ENCODE peak calls at places on chromosomes 2 and 18, in six cellular contexts. F, T, R, L, E and X are unnamed samples.

GRCh38 chr2:208929489-208929864 is 494.4 kb upstream of the MAP2 start:
- DNase-seq in E (no peak), F (no peak), T (no peak), R (peak), L (no peak), X (no peak)

GRCh38 chr2:134128746-134129145 is 125.1 kb upstream of the MGAT5 start:
- DNase-seq in R (no peak), T (no peak), E (no peak), F (no peak), L (no peak), X (no peak)

GRCh38 chr18:35073186-35074105 is 32.2 kb downstream of the MAPRE2 start:
- DNase-seq in F (no peak), R (no peak), E (no peak), T (peak), L (peak), X (no peak)

GRCh38 chr2:206915136-206915535 is 24.2 kb upstream of the CPO start:
- DNase-seq in R (peak), E (no peak), T (peak), F (no peak), L (peak), X (no peak)

GRCh38 chr2:27942612-27943011 is 52.1 kb downstream of the BABAM2 start:
- DNase-seq in T (no peak), L (no peak), E (no peak), R (no peak), F (no peak), X (no peak)

GRCh38 chr2:7773362-7773973 is 856.3 kb downstream of the RNF144A start:
- DNase-seq in T (no peak), E (no peak), L (no peak), R (peak), F (no peak), X (no peak)

GRCh38 chr2:17630089-17630488 is 89.6 kb downstream of the VSNL1 start:
- DNase-seq in T (no peak), R (no peak), E (no peak), F (no peak), L (no peak), X (no peak)

GRCh38 chr2:29074401-29074800 is at the start of gene PCARE:
- DNase-seq in F (no peak), R (no peak), T (no peak), E (no peak), L (no peak), X (no peak)

GRCh38 chr2:175154670-175155082 is 13.3 kb downstream of the ATF2 start:
- DNase-seq in T (peak), E (no peak), L (peak), R (no peak), F (no peak), X (no peak)

GRCh38 chr2:239717319-239717675 is 307.8 kb downstream of the NDUFA10 start:
- DNase-seq in E (no peak), F (no peak), T (no peak), R (no peak), L (no peak), X (no peak)

GRCh38 chr2:98551316-98551715 is 57.0 kb downstream of the COA5 start:
- DNase-seq in T (no peak), E (no peak), L (no peak), R (no peak), F (no peak), X (no peak)

GRCh38 chr2:168635065-168635577 is 167.3 kb upstream of the NOSTRIN start:
- DNase-seq in F (no peak), L (peak), E (no peak), T (peak), R (no peak), X (peak)

GRCh38 chr18:6626457-6626856 is 103.1 kb upstream of the ARHGAP28 start:
- DNase-seq in F (no peak), T (no peak), L (no peak), E (no peak), R (no peak), X (no peak)

GRCh38 chr2:153163055-153163454 is 315.5 kb downstream of the RPRM start:
- DNase-seq in E (peak), L (no peak), T (no peak), R (no peak), F (peak), X (peak)

GRCh38 chr18:38805256-38805655 is 1239.7 kb upstream of the CELF4 start:
- DNase-seq in L (no peak), E (no peak), R (no peak), T (no peak), F (no peak), X (no peak)

GRCh38 chr2:44168684-44169154 is at the start of gene PPM1B:
- DNase-seq in R (no peak), F (no peak), L (no peak), T (no peak), E (peak), X (no peak)

GRCh38 chr2:121272596-121272995 is 12.4 kb downstream of the TFCP2L1 start:
- DNase-seq in F (no peak), T (no peak), E (no peak), L (no peak), R (peak), X (no peak)

GRCh38 chr2:230668184-230668938 is 44.3 kb upstream of the CAB39 start:
- DNase-seq in F (no peak), R (no peak), T (peak), L (no peak), E (no peak), X (no peak)

GRCh38 chr18:48670751-48671560 is 132.1 kb downstream of the CTIF start:
- DNase-seq in E (no peak), L (no peak), F (no peak), R (no peak), T (no peak), X (no peak)

GRCh38 chr2:220701115-220701514 is 871.0 kb downstream of the EPHA4 start:
- DNase-seq in L (no peak), R (no peak), F (no peak), E (no peak), T (no peak), X (no peak)

GRCh38 chr2:240472078-240472790 is 36.8 kb downstream of the GPC1 start:
- DNase-seq in L (no peak), F (no peak), T (no peak), R (no peak), E (no peak), X (no peak)

GRCh38 chr2:83196225-83196624 is 1262.9 kb downstream of the SUCLG1 start:
- DNase-seq in E (no peak), F (no peak), R (no peak), T (peak), L (peak), X (no peak)

GRCh38 chr2:106096446-106097369 is 97.4 kb downstream of the UXS1 start:
- DNase-seq in L (no peak), R (no peak), E (no peak), F (no peak), T (no peak), X (no peak)

GRCh38 chr2:106098081-106098480 is 96.0 kb downstream of the UXS1 start:
- DNase-seq in T (no peak), R (no peak), E (no peak), F (no peak), L (no peak), X (no peak)

GRCh38 chr2:106098664-106099063 is 95.4 kb downstream of the UXS1 start:
- DNase-seq in L (no peak), T (no peak), F (no peak), E (no peak), R (no peak), X (no peak)

GRCh38 chr2:106095478-106096392 is 98.4 kb downstream of the UXS1 start:
- DNase-seq in F (no peak), R (no peak), L (no peak), T (no peak), E (no peak), X (no peak)

DNA sequence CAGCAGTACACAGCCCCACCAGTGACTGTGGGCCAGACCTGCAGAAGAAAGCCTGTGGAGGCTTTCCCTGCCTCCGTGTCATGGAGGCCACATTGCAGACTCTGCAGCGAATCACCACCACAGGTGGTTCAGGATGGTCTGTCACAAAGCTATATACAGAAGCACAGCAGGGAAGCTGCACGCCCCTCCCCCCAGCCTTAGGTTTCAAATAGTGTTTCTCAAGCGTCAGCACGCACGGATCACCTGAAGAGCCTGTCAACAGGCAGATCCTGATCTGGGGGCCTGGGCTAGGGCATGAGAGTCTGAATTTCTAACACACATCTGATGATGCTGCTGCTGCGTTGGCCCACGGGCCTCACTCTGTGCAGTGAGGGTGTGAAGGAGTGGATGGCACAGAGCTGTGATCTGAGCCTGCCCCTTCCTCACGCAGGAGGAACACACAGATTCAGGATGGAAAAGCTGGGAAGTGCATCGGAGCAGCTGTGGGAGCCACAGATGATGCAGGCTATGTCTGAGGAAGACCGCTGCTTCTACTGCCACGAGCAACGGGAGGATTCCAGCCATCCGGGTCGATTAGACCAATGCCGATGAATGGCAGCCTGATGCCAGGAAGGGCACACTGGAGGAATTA is 96.6 kb downstream of the UXS1 start:
- DNase-seq in R (no peak), F (no peak), E (no peak), L (no peak), T (no peak), X (no peak)
- H4K91ac ChIP-seq in R (no peak), F (no peak), E (no peak), L (no peak), T (no peak), X (no peak)

DNA sequence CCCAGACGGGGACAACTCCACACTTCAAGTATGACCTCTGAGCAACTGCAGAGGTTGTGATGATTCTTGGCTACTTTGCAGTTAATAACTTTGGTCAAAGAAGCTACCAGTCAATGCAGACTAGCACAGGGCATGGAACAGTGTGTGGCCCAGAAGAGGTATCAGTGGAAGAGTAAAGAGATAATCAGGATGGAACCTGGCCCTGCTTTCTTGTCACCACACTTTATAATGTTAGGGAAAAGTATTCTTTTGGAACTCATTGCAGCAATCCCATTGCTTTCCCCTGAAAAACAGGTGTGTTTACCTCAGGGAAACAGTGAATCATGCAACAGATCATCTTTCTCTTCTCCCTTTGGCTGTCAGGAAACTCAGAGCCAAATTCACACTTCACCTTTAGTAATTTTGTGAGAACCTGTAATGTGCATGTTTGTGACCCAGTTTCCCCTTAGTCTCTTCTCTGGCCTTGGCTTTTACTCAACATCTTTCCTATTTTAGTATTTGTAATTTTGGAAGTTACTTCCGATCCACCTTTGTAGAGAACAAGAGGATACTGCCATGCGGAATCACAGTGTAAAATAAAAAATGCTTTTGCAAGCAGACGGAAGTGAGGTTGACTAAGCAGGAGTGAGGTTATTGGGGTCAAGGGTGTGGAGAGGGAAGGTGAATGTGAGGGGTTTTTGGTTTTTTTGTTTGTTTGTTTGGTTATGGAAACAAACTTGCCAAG is 14.2 kb downstream of the ASPRV1 start:
- DNase-seq in F (no peak), R (no peak), E (no peak), L (no peak), T (no peak), X (no peak)
- H2AFZ ChIP-seq in F (no peak), R (no peak), E (no peak), L (no peak), T (peak), X (no peak)

GRCh38 chr2:200090683-200091082 is 135.3 kb downstream of the MAIP1 start:
- DNase-seq in R (no peak), F (no peak), L (no peak), T (no peak), E (no peak), X (no peak)

GRCh38 chr2:200087451-200087850 is 132.1 kb downstream of the MAIP1 start:
- DNase-seq in E (no peak), L (no peak), R (no peak), F (no peak), T (no peak), X (no peak)

GRCh38 chr2:200089040-200089755 is 133.8 kb downstream of the MAIP1 start:
- DNase-seq in T (peak), L (peak), R (no peak), E (no peak), F (no peak), X (no peak)

GRCh38 chr2:200091126-200091525 is 135.7 kb downstream of the MAIP1 start:
- DNase-seq in R (no peak), F (no peak), L (no peak), E (no peak), T (no peak), X (no peak)

DNA sequence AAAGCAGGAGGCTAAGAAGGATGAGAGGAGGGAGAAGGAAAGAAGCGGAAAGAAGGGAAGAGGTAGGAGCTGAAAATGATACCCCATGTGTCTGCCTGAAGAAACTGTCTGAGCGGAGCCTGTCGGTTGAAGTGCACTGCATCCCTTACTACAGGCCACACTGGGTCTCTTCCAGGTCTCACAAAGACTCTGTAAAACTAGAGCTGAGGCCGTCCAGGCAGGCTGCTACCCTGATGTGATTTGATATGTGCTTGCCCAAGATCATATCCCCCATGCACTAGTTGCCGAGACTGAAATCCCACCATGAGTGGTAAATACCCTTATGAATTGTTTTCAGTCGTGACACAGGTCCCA is 134.4 kb downstream of the MAIP1 start:
- DNase-seq in R (no peak), L (no peak), T (no peak), E (no peak), F (no peak), X (no peak)
- H2BK120ac ChIP-seq in R (peak), L (no peak), T (no peak), E (no peak), F (no peak), X (peak)

DNA sequence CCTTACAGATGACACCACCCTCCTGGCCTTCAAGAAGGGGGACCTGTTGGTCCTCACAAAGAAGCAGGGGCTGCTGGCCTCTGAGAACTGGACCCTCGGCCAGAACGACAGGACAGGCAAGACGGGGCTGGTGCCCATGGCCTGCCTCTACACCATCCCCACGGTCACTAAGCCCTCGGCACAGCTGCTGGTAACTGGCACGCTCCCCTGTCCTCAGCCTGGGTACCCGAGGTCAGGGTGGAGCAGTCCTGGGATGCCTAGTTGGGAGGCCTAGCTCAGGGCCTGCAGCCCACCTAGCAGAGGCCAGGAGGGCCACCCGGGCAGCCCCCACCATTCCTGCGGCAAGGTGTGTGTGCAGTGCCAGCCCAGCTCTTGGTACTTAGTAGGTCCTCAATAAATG is 16.3 kb upstream of the GPR17 start:
- DNase-seq in T (no peak), R (no peak), F (no peak), L (no peak), E (no peak), X (no peak)
- H4K91ac ChIP-seq in T (no peak), R (no peak), F (no peak), L (no peak), E (no peak), X (no peak)

DNA sequence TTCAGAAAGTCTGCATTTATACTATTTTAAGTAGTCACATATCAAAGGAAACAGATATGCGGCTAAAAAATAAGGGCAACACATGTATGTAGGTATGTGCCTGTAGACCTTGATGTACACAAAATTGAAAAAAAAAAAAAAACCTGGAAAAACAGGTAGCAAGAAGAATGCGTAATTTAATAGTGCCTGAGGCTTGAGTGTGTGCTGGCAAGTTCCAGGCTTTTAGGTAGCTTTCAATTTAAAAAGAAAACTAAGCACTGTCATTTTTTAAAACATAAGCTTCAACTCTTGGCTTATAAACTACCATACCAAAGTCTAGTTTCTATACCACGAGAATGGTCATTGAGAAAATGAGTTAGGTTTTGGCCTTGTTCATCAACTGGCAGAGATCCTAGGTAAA is 72.3 kb downstream of the OTX1 start:
- DNase-seq in L (no peak), E (no peak), F (no peak), T (no peak), R (peak), X (no peak)
- H2AFZ ChIP-seq in L (no peak), E (no peak), F (no peak), T (no peak), R (no peak), X (no peak)